ENCODE peak calls at places on chromosomes 3 and 15, in seven cellular contexts. E is G401; C is activated naive CD4-positive, alpha-beta T cell; J is AG08395; F is choroid plexus epithelial cell; X is foreskin fibroblast; Y is ureter. I is an unnamed sample.

GRCh38 chr3:15581471-15582394 is 19.6 kb downstream of the HACL1 start:
- DNase-seq in F (no peak), C (no peak), Y (no peak), J (no peak), E (no peak), X (no peak), I (no peak)

GRCh38 chr3:71129611-71130515 is 453.7 kb downstream of the FOXP1 start:
- DNase-seq in C (no peak), Y (no peak), F (peak; percentile 70), E (peak; percentile 15), J (peak; percentile 50), X (peak; percentile 81), I (peak; percentile 60)

GRCh38 chr3:194368918-194369317 is 625 bp downstream of the LRRC15 start:
- DNase-seq in Y (no peak), X (peak; percentile 19), F (no peak), E (no peak), C (no peak), J (no peak), I (no peak)

GRCh38 chr15:53611145-53611920 is 148.1 kb downstream of the WDR72 start:
- DNase-seq in E (no peak), X (no peak), J (no peak), Y (no peak), C (no peak), F (peak; percentile 21), I (no peak)

GRCh38 chr3:69004183-69004582 is 9.3 kb downstream of the EOGT start:
- DNase-seq in J (no peak), C (no peak), F (no peak), E (no peak), X (no peak), Y (no peak), I (no peak)

GRCh38 chr3:156642750-156643728 is 31.4 kb upstream of the TIPARP start:
- DNase-seq in E (peak; percentile 30), C (no peak), X (peak; percentile 31), J (peak; percentile 51), F (peak; percentile 56), Y (no peak), I (no peak)

GRCh38 chr3:25001041-25001591 is 426.9 kb upstream of the RARB start:
- DNase-seq in J (no peak), F (no peak), C (no peak), Y (no peak), X (no peak), E (no peak), I (no peak)

GRCh38 chr3:49901351-49902339 is 2.0 kb downstream of the MST1R start:
- DNase-seq in C (no peak), Y (no peak), J (no peak), E (no peak), F (no peak), X (peak; percentile 40), I (peak; percentile 23)

GRCh38 chr3:37986479-37987314 is 3.9 kb upstream of the VILL start:
- DNase-seq in J (no peak), E (no peak), C (no peak), X (no peak), F (no peak), Y (peak; percentile 87), I (no peak)

GRCh38 chr3:112778298-112779008 is 68.2 kb downstream of the CD200R1L start:
- DNase-seq in X (peak; percentile 80), J (peak; percentile 67), F (peak; percentile 90), Y (no peak), C (no peak), E (no peak), I (peak; percentile 90)

GRCh38 chr3:49248828-49249227 is 28.2 kb downstream of the C3orf62 start:
- DNase-seq in J (peak; percentile 58), C (no peak), F (peak; percentile 66), X (no peak), E (no peak), Y (no peak), I (peak; percentile 16)

GRCh38 chr15:57283774-57284508 is 92.4 kb upstream of the CGNL1 start:
- DNase-seq in C (no peak), E (no peak), Y (no peak), X (no peak), F (peak; percentile 50), J (no peak), I (peak; percentile 45)

GRCh38 chr15:100690032-100690785 is 87.8 kb downstream of the ASB7 start:
- DNase-seq in X (peak; percentile 71), Y (no peak), F (no peak), E (no peak), J (no peak), C (no peak), I (no peak)

GRCh38 chr3:111714305-111714704 is 119.2 kb upstream of the ZBED2 start:
- DNase-seq in E (no peak), X (peak; percentile 70), F (peak; percentile 40), Y (no peak), C (no peak), J (peak; percentile 46), I (peak; percentile 40)

GRCh38 chr3:50422153-50422552 is 62.8 kb upstream of the TMEM115 start:
- DNase-seq in X (no peak), J (no peak), E (no peak), Y (no peak), F (no peak), C (no peak), I (no peak)

GRCh38 chr3:159884661-159885402 is 103.8 kb upstream of the IL12A start:
- DNase-seq in X (peak; percentile 71), C (no peak), J (peak; percentile 63), E (peak; percentile 70), F (peak; percentile 76), Y (no peak), I (peak; percentile 65)

GRCh38 chr15:89132611-89133242 is 44.5 kb downstream of the ABHD2 start:
- DNase-seq in E (peak; percentile 55), J (no peak), X (no peak), Y (no peak), C (no peak), F (no peak), I (no peak)

GRCh38 chr15:99102332-99103235 is 2.3 kb upstream of the SYNM start:
- DNase-seq in X (no peak), F (no peak), J (no peak), E (no peak), C (no peak), Y (peak; percentile 40), I (no peak)

I was measured in IMR-90.